ENCODE peak calls at places on chromosomes 16 and 17, in five cellular contexts. One of them, this sample, is unnamed.

GRCh38 chr17:43723697-43724359 is 34.8 kb downstream of the SOST start:
- DNase-seq in GM13976: no peak
- DNase-seq in stimulated activated CD8-positive, alpha-beta memory T cell treated with anti-CD3 and anti-CD28 coated beads, Interleukin-4, amount 100 ng/mL, for 24 hours: no peak
- DNase-seq in mucosa of descending colon: no peak
- DNase-seq in T-helper 2 cell: no peak
- DNase-seq in this sample: no peak

GRCh38 chr17:80639658-80640057 is 95.0 kb downstream of the RPTOR start:
- DNase-seq in mucosa of descending colon: no peak
- DNase-seq in GM13976: no peak
- DNase-seq in T-helper 2 cell: no peak
- DNase-seq in stimulated activated CD8-positive, alpha-beta memory T cell treated with anti-CD3 and anti-CD28 coated beads, Interleukin-4, amount 100 ng/mL, for 24 hours: no peak
- DNase-seq in this sample: no peak

GRCh38 chr17:64420143-64420670 is 28.7 kb upstream of the MILR1 start:
- DNase-seq in stimulated activated CD8-positive, alpha-beta memory T cell treated with anti-CD3 and anti-CD28 coated beads, Interleukin-4, amount 100 ng/mL, for 24 hours: no peak
- DNase-seq in GM13976: peak; percentile 69
- DNase-seq in T-helper 2 cell: peak; percentile 43
- DNase-seq in mucosa of descending colon: no peak
- DNase-seq in this sample: peak; percentile 35

GRCh38 chr16:22191089-22191965 is 14.8 kb upstream of the EEF2K start:
- DNase-seq in GM13976: peak; percentile 84
- DNase-seq in stimulated activated CD8-positive, alpha-beta memory T cell treated with anti-CD3 and anti-CD28 coated beads, Interleukin-4, amount 100 ng/mL, for 24 hours: peak; percentile 96
- DNase-seq in T-helper 2 cell: peak; percentile 97
- DNase-seq in mucosa of descending colon: peak; percentile 99
- DNase-seq in this sample: peak; percentile 100

GRCh38 chr16:87784812-87785211 is 19.0 kb upstream of the KLHDC4 start:
- DNase-seq in T-helper 2 cell: no peak
- DNase-seq in mucosa of descending colon: no peak
- DNase-seq in GM13976: no peak
- DNase-seq in stimulated activated CD8-positive, alpha-beta memory T cell treated with anti-CD3 and anti-CD28 coated beads, Interleukin-4, amount 100 ng/mL, for 24 hours: no peak
- DNase-seq in this sample: no peak

GRCh38 chr17:34527908-34528470 is 51.4 kb upstream of the TMEM132E start:
- DNase-seq in T-helper 2 cell: no peak
- DNase-seq in stimulated activated CD8-positive, alpha-beta memory T cell treated with anti-CD3 and anti-CD28 coated beads, Interleukin-4, amount 100 ng/mL, for 24 hours: no peak
- DNase-seq in GM13976: no peak
- DNase-seq in mucosa of descending colon: no peak
- DNase-seq in this sample: peak; percentile 43

GRCh38 chr17:12536021-12536420 is 129.7 kb upstream of the MYOCD start:
- DNase-seq in T-helper 2 cell: no peak
- DNase-seq in stimulated activated CD8-positive, alpha-beta memory T cell treated with anti-CD3 and anti-CD28 coated beads, Interleukin-4, amount 100 ng/mL, for 24 hours: no peak
- DNase-seq in mucosa of descending colon: no peak
- DNase-seq in GM13976: no peak
- DNase-seq in this sample: no peak

GRCh38 chr17:78929908-78930775 is 5.0 kb upstream of the TIMP2 start:
- DNase-seq in GM13976: no peak
- DNase-seq in mucosa of descending colon: no peak
- DNase-seq in T-helper 2 cell: no peak
- DNase-seq in stimulated activated CD8-positive, alpha-beta memory T cell treated with anti-CD3 and anti-CD28 coated beads, Interleukin-4, amount 100 ng/mL, for 24 hours: no peak
- DNase-seq in this sample: no peak

GRCh38 chr16:3857189-3858013 is 23.1 kb downstream of the CREBBP start:
- DNase-seq in GM13976: no peak
- DNase-seq in mucosa of descending colon: no peak
- DNase-seq in T-helper 2 cell: no peak
- DNase-seq in stimulated activated CD8-positive, alpha-beta memory T cell treated with anti-CD3 and anti-CD28 coated beads, Interleukin-4, amount 100 ng/mL, for 24 hours: no peak
- DNase-seq in this sample: no peak

GRCh38 chr17:79396696-79397095 is 214.2 kb downstream of the RBFOX3 start:
- DNase-seq in T-helper 2 cell: no peak
- DNase-seq in GM13976: no peak
- DNase-seq in mucosa of descending colon: no peak
- DNase-seq in stimulated activated CD8-positive, alpha-beta memory T cell treated with anti-CD3 and anti-CD28 coated beads, Interleukin-4, amount 100 ng/mL, for 24 hours: no peak
- DNase-seq in this sample: no peak

This sample was measured in HAP-1.